ENCODE peak calls at places on chromosomes 4 and X, in six cellular contexts. One of them, this sample, is unnamed.

GRCh38 chrX:93319604-93320003 is 353.8 kb downstream of the NAP1L3 start:
- DNase-seq in left ventricle myocardium inferior: no peak
- DNase-seq in activated T-helper 1 cell treated with anti-CD3 and anti-CD28 coated beads, Interleukin-12 subunit alpha, Interleukin-12 subunit beta, Interleukin-2, Interleukin-4 antibody, amounts not matched to agents 30 ng/mL and 10 ng/mL and 1 ng/mL, durations not matched to agents 14 hours and 24 hours and 36 hours: no peak
- DNase-seq in D341Med: no peak
- DNase-seq in amygdala: no peak
- DNase-seq in stimulated activated CD8-positive, alpha-beta memory T cell treated with anti-CD3 and anti-CD28 coated beads, Interleukin-4, amount 100 ng/mL, for 48 hours: no peak
- DNase-seq in this sample: no peak

GRCh38 chrX:26286836-26287235 is 70.9 kb downstream of the MAGEB5 start:
- DNase-seq in stimulated activated CD8-positive, alpha-beta memory T cell treated with anti-CD3 and anti-CD28 coated beads, Interleukin-4, amount 100 ng/mL, for 48 hours: no peak
- DNase-seq in D341Med: no peak
- DNase-seq in amygdala: no peak
- DNase-seq in activated T-helper 1 cell treated with anti-CD3 and anti-CD28 coated beads, Interleukin-12 subunit alpha, Interleukin-12 subunit beta, Interleukin-2, Interleukin-4 antibody, amounts not matched to agents 30 ng/mL and 10 ng/mL and 1 ng/mL, durations not matched to agents 14 hours and 24 hours and 36 hours: no peak
- DNase-seq in left ventricle myocardium inferior: no peak
- DNase-seq in this sample: no peak

GRCh38 chr4:74661427-74662171 is 132.7 kb downstream of the BTC start:
- DNase-seq in D341Med: no peak
- DNase-seq in activated T-helper 1 cell treated with anti-CD3 and anti-CD28 coated beads, Interleukin-12 subunit alpha, Interleukin-12 subunit beta, Interleukin-2, Interleukin-4 antibody, amounts not matched to agents 30 ng/mL and 10 ng/mL and 1 ng/mL, durations not matched to agents 14 hours and 24 hours and 36 hours: no peak
- DNase-seq in left ventricle myocardium inferior: no peak
- DNase-seq in stimulated activated CD8-positive, alpha-beta memory T cell treated with anti-CD3 and anti-CD28 coated beads, Interleukin-4, amount 100 ng/mL, for 48 hours: no peak
- DNase-seq in amygdala: no peak
- DNase-seq in this sample: no peak

GRCh38 chr4:149790172-149790907 is 25.3 kb downstream of the IQCM start:
- DNase-seq in D341Med: no peak
- DNase-seq in activated T-helper 1 cell treated with anti-CD3 and anti-CD28 coated beads, Interleukin-12 subunit alpha, Interleukin-12 subunit beta, Interleukin-2, Interleukin-4 antibody, amounts not matched to agents 30 ng/mL and 10 ng/mL and 1 ng/mL, durations not matched to agents 14 hours and 24 hours and 36 hours: no peak
- DNase-seq in left ventricle myocardium inferior: no peak
- DNase-seq in amygdala: no peak
- DNase-seq in stimulated activated CD8-positive, alpha-beta memory T cell treated with anti-CD3 and anti-CD28 coated beads, Interleukin-4, amount 100 ng/mL, for 48 hours: no peak
- DNase-seq in this sample: no peak

GRCh38 chrX:150323020-150323419 is 40.1 kb upstream of the MAMLD1 start:
- DNase-seq in D341Med: no peak
- DNase-seq in stimulated activated CD8-positive, alpha-beta memory T cell treated with anti-CD3 and anti-CD28 coated beads, Interleukin-4, amount 100 ng/mL, for 48 hours: no peak
- DNase-seq in activated T-helper 1 cell treated with anti-CD3 and anti-CD28 coated beads, Interleukin-12 subunit alpha, Interleukin-12 subunit beta, Interleukin-2, Interleukin-4 antibody, amounts not matched to agents 30 ng/mL and 10 ng/mL and 1 ng/mL, durations not matched to agents 14 hours and 24 hours and 36 hours: no peak
- DNase-seq in amygdala: no peak
- DNase-seq in left ventricle myocardium inferior: no peak
- DNase-seq in this sample: no peak

GRCh38 chr4:47809654-47810203 is 28.1 kb downstream of the CORIN start:
- DNase-seq in D341Med: no peak
- DNase-seq in amygdala: no peak
- DNase-seq in left ventricle myocardium inferior: no peak
- DNase-seq in activated T-helper 1 cell treated with anti-CD3 and anti-CD28 coated beads, Interleukin-12 subunit alpha, Interleukin-12 subunit beta, Interleukin-2, Interleukin-4 antibody, amounts not matched to agents 30 ng/mL and 10 ng/mL and 1 ng/mL, durations not matched to agents 14 hours and 24 hours and 36 hours: no peak
- DNase-seq in stimulated activated CD8-positive, alpha-beta memory T cell treated with anti-CD3 and anti-CD28 coated beads, Interleukin-4, amount 100 ng/mL, for 48 hours: no peak
- DNase-seq in this sample: no peak

GRCh38 chr4:106273831-106274230 is 42.2 kb downstream of the TBCK start:
- DNase-seq in amygdala: no peak
- DNase-seq in left ventricle myocardium inferior: no peak
- DNase-seq in activated T-helper 1 cell treated with anti-CD3 and anti-CD28 coated beads, Interleukin-12 subunit alpha, Interleukin-12 subunit beta, Interleukin-2, Interleukin-4 antibody, amounts not matched to agents 30 ng/mL and 10 ng/mL and 1 ng/mL, durations not matched to agents 14 hours and 24 hours and 36 hours: no peak
- DNase-seq in D341Med: no peak
- DNase-seq in stimulated activated CD8-positive, alpha-beta memory T cell treated with anti-CD3 and anti-CD28 coated beads, Interleukin-4, amount 100 ng/mL, for 48 hours: no peak
- DNase-seq in this sample: no peak

GRCh38 chr4:106104276-106104675 is 209.0 kb downstream of the NPNT start:
- DNase-seq in stimulated activated CD8-positive, alpha-beta memory T cell treated with anti-CD3 and anti-CD28 coated beads, Interleukin-4, amount 100 ng/mL, for 48 hours: no peak
- DNase-seq in D341Med: no peak
- DNase-seq in left ventricle myocardium inferior: no peak
- DNase-seq in activated T-helper 1 cell treated with anti-CD3 and anti-CD28 coated beads, Interleukin-12 subunit alpha, Interleukin-12 subunit beta, Interleukin-2, Interleukin-4 antibody, amounts not matched to agents 30 ng/mL and 10 ng/mL and 1 ng/mL, durations not matched to agents 14 hours and 24 hours and 36 hours: no peak
- DNase-seq in amygdala: no peak
- DNase-seq in this sample: no peak

GRCh38 chr4:10114147-10114546 is 2.5 kb downstream of the WDR1 start:
- DNase-seq in left ventricle myocardium inferior: no peak
- DNase-seq in stimulated activated CD8-positive, alpha-beta memory T cell treated with anti-CD3 and anti-CD28 coated beads, Interleukin-4, amount 100 ng/mL, for 48 hours: no peak
- DNase-seq in D341Med: no peak
- DNase-seq in activated T-helper 1 cell treated with anti-CD3 and anti-CD28 coated beads, Interleukin-12 subunit alpha, Interleukin-12 subunit beta, Interleukin-2, Interleukin-4 antibody, amounts not matched to agents 30 ng/mL and 10 ng/mL and 1 ng/mL, durations not matched to agents 14 hours and 24 hours and 36 hours: no peak
- DNase-seq in amygdala: no peak
- DNase-seq in this sample: no peak

GRCh38 chr4:145351922-145352321 is 129.7 kb upstream of the SMAD1 start:
- DNase-seq in left ventricle myocardium inferior: no peak
- DNase-seq in amygdala: no peak
- DNase-seq in stimulated activated CD8-positive, alpha-beta memory T cell treated with anti-CD3 and anti-CD28 coated beads, Interleukin-4, amount 100 ng/mL, for 48 hours: no peak
- DNase-seq in D341Med: no peak
- DNase-seq in activated T-helper 1 cell treated with anti-CD3 and anti-CD28 coated beads, Interleukin-12 subunit alpha, Interleukin-12 subunit beta, Interleukin-2, Interleukin-4 antibody, amounts not matched to agents 30 ng/mL and 10 ng/mL and 1 ng/mL, durations not matched to agents 14 hours and 24 hours and 36 hours: no peak
- DNase-seq in this sample: no peak

GRCh38 chrX:35380808-35381700 is 417.1 kb upstream of the MAGEB16 start:
- DNase-seq in amygdala: no peak
- DNase-seq in stimulated activated CD8-positive, alpha-beta memory T cell treated with anti-CD3 and anti-CD28 coated beads, Interleukin-4, amount 100 ng/mL, for 48 hours: no peak
- DNase-seq in D341Med: peak
- DNase-seq in activated T-helper 1 cell treated with anti-CD3 and anti-CD28 coated beads, Interleukin-12 subunit alpha, Interleukin-12 subunit beta, Interleukin-2, Interleukin-4 antibody, amounts not matched to agents 30 ng/mL and 10 ng/mL and 1 ng/mL, durations not matched to agents 14 hours and 24 hours and 36 hours: no peak
- DNase-seq in left ventricle myocardium inferior: no peak
- DNase-seq in this sample: no peak

This sample was measured in Right ventricle myocardium inferior.